ENCODE peak calls at places on chromosomes 16 and 17, in four cellular contexts. M, O, F and E are unnamed samples.
A peak's percentile ranks its signal among the peaks of the same experiment; 100 is the strongest.

GRCh38 chr16:88784074-88784855 is 755 bp downstream of the PIEZO1 start:
- DNase-seq in O (peak; percentile 93), F (peak; percentile 86), M (peak; percentile 35), E (peak; percentile 57)

GRCh38 chr16:50245417-50246298 is 20.7 kb upstream of the ADCY7 start:
- DNase-seq in M (peak; percentile 56), O (peak; percentile 91), F (peak; percentile 60), E (peak; percentile 81)

GRCh38 chr16:80599466-80599865 is 58.7 kb downstream of the DYNLRB2 start:
- DNase-seq in M (no peak), F (no peak), O (peak; percentile 19), E (peak; percentile 78)

GRCh38 chr16:81730090-81731051 is 48.7 kb upstream of the PLCG2 start:
- DNase-seq in O (peak; percentile 84), M (peak; percentile 13), F (peak; percentile 96), E (peak; percentile 44)

GRCh38 chr17:40411821-40412220 is 5.9 kb downstream of the TOP2A start:
- DNase-seq in O (no peak), M (no peak), F (no peak), E (no peak)

GRCh38 chr16:20799599-20799998 is 6.7 kb downstream of the ERI2 start:
- DNase-seq in F (peak; percentile 32), M (peak; percentile 56), O (peak; percentile 72), E (peak; percentile 13)

GRCh38 chr17:31778538-31778937 is 80.5 kb downstream of the COPRS start:
- DNase-seq in F (no peak), O (no peak), M (no peak), E (no peak)

GRCh38 chr16:3461120-3461519 is 17.6 kb downstream of the NAA60 start:
- DNase-seq in F (peak; percentile 68), O (no peak), M (no peak), E (no peak)

GRCh38 chr16:82609140-82609539 is 17.6 kb upstream of the CDH13 start:
- DNase-seq in F (no peak), O (no peak), M (no peak), E (no peak)

GRCh38 chr17:6456321-6456720 is 12.1 kb downstream of the PIMREG start:
- DNase-seq in O (no peak), M (no peak), F (no peak), E (no peak)

GRCh38 chr17:62670202-62670821 is 42.8 kb downstream of the MRC2 start:
- DNase-seq in F (peak; percentile 65), M (no peak), O (no peak), E (no peak)

GRCh38 chr16:29745853-29746345 is at the start of gene C16orf54:
- DNase-seq in M (peak; percentile 95), O (no peak), F (no peak), E (no peak)

GRCh38 chr16:29743827-29744531 is 1.8 kb downstream of the C16orf54 start:
- DNase-seq in O (no peak), F (no peak), M (no peak), E (no peak)

GRCh38 chr16:29744541-29745101 is 1.2 kb downstream of the C16orf54 start:
- DNase-seq in M (no peak), F (no peak), O (no peak), E (no peak)

GRCh38 chr16:29743475-29743826 is 2.3 kb downstream of the C16orf54 start:
- DNase-seq in O (no peak), M (no peak), F (no peak), E (no peak)

GRCh38 chr16:29745126-29745852 is 501 bp downstream of the C16orf54 start:
- DNase-seq in O (no peak), F (no peak), M (peak; percentile 45), E (no peak)
- TF ChIP-seq EZH2phosphoT487 in O (no peak), F (no peak), M (no peak), E (no peak)

GRCh38 chr17:74750039-74750326 is 1.6 kb downstream of the NHERF1 start:
- DNase-seq in O (no peak), F (no peak), M (no peak), E (no peak)
- H3K9ac ChIP-seq in O (no peak overlapping the region), F (no peak overlapping the region), M (peak overlapping the region; percentile 97), E (peak overlapping the region; percentile 65)

DNA sequence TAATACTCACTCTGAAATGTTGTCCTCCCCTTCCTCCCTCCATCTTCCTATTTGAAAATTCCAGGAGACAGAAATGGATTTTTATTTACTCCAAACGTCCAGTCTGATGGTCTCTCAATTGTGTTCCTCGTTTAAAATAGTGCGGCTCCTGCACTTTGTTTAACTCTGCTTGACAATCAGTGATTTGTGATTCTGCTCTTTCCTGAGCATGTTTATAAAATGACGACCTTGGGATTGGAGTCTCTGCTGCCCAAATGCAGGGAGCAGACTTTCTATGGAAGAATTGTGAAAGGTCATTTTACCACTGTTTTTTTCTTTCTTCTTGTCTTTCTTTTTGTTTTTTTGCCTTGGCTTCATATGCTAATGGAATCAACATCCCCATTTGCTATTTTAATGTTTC is 376.6 kb downstream of the CDH11 start:
- DNase-seq in F (no peak), O (no peak), M (no peak), E (no peak)
- H3K4me2 ChIP-seq in F (no peak overlapping the region), O (no peak overlapping the region), M (no peak overlapping the region), E (no peak overlapping the region)

GRCh38 chr17:55263565-55264272 is 1.0 kb upstream of the HLF start:
- DNase-seq in M (no peak), F (peak; percentile 41), O (no peak), E (no peak)
- TF ChIP-seq EZH2phosphoT487 in M (no peak), F (peak; percentile 36), O (no peak), E (no peak)